ENCODE peak calls at places on chromosome 12, in seven cellular contexts. One of them, this sample, is unnamed. For H3K9me3, H3K4me1 and H3K36me3, the result is how much of the 10 kb centered on the place peaks cover.

GRCh38 chr12:47590771-47591368 is 115.0 kb downstream of the RPAP3 start:
- DNase-seq in aorta: no peak
- DNase-seq in tibial nerve: no peak
- DNase-seq in neuronal stem cell: no peak
- DNase-seq in spleen: no peak
- DNase-seq in lung: no peak
- DNase-seq in gastrocnemius medialis: no peak
- DNase-seq in this sample: no peak

GRCh38 chr12:59059401-59059935 is 139.2 kb upstream of the LRIG3 start:
- DNase-seq in tibial nerve: no peak
- DNase-seq in lung: no peak
- DNase-seq in aorta: no peak
- DNase-seq in spleen: no peak
- DNase-seq in gastrocnemius medialis: no peak
- DNase-seq in neuronal stem cell: peak
- DNase-seq in this sample: no peak

GRCh38 chr12:75784591-75784990 is 247.0 kb downstream of the PHLDA1 start:
- DNase-seq in lung: peak
- DNase-seq in spleen: no peak
- DNase-seq in gastrocnemius medialis: peak
- DNase-seq in neuronal stem cell: no peak
- DNase-seq in aorta: no peak
- DNase-seq in tibial nerve: no peak
- DNase-seq in this sample: no peak

GRCh38 chr12:120873231-120873630 is 30.9 kb downstream of the SPPL3 start:
- DNase-seq in gastrocnemius medialis: no peak
- DNase-seq in tibial nerve: no peak
- DNase-seq in spleen: no peak
- DNase-seq in neuronal stem cell: no peak
- DNase-seq in aorta: no peak
- DNase-seq in lung: no peak
- DNase-seq in this sample: no peak

GRCh38 chr12:39626033-39626814 is 6.6 kb upstream of the ABCD2 start:
- DNase-seq in gastrocnemius medialis: no peak
- DNase-seq in tibial nerve: no peak
- DNase-seq in neuronal stem cell: no peak
- DNase-seq in lung: no peak
- DNase-seq in aorta: no peak
- DNase-seq in spleen: peak
- DNase-seq in this sample: no peak

GRCh38 chr12:89384050-89384749 is 31.9 kb upstream of the DUSP6 start:
- DNase-seq in gastrocnemius medialis: peak
- DNase-seq in lung: peak
- DNase-seq in aorta: peak
- DNase-seq in spleen: no peak
- DNase-seq in tibial nerve: peak
- DNase-seq in neuronal stem cell: no peak
- DNase-seq in this sample: peak

GRCh38 chr12:65505321-65506121 is 227.0 kb downstream of the MSRB3 start:
- DNase-seq in lung: no peak
- DNase-seq in spleen: no peak
- DNase-seq in tibial nerve: no peak
- DNase-seq in aorta: no peak
- DNase-seq in neuronal stem cell: no peak
- DNase-seq in gastrocnemius medialis: no peak
- DNase-seq in this sample: no peak

GRCh38 chr12:47612953-47613352 is 92.9 kb downstream of the RPAP3 start:
- DNase-seq in tibial nerve: no peak
- DNase-seq in lung: no peak
- DNase-seq in aorta: no peak
- DNase-seq in gastrocnemius medialis: no peak
- DNase-seq in spleen: no peak
- DNase-seq in neuronal stem cell: no peak
- DNase-seq in this sample: no peak

GRCh38 chr12:106418970-106419369 is 61.4 kb downstream of the POLR3B start:
- DNase-seq in gastrocnemius medialis: no peak
- DNase-seq in aorta: no peak
- DNase-seq in tibial nerve: no peak
- DNase-seq in neuronal stem cell: no peak
- DNase-seq in lung: no peak
- DNase-seq in spleen: no peak
- DNase-seq in this sample: no peak

GRCh38 chr12:91804533-91804932 is 341.1 kb downstream of the BTG1 start:
- DNase-seq in lung: no peak
- DNase-seq in tibial nerve: no peak
- DNase-seq in gastrocnemius medialis: no peak
- DNase-seq in aorta: no peak
- DNase-seq in spleen: no peak
- DNase-seq in neuronal stem cell: no peak
- DNase-seq in this sample: no peak

GRCh38 chr12:80958162-80958561 is 20.4 kb upstream of the LIN7A start:
- DNase-seq in aorta: no peak
- DNase-seq in lung: no peak
- DNase-seq in tibial nerve: no peak
- DNase-seq in gastrocnemius medialis: no peak
- DNase-seq in spleen: no peak
- DNase-seq in neuronal stem cell: no peak
- DNase-seq in this sample: no peak

GRCh38 chr12:53644133-53644532 is 18.0 kb upstream of the ATF7 start:
- DNase-seq in neuronal stem cell: no peak
- DNase-seq in gastrocnemius medialis: no peak
- DNase-seq in lung: no peak
- DNase-seq in aorta: no peak
- DNase-seq in tibial nerve: no peak
- DNase-seq in spleen: no peak
- DNase-seq in this sample: no peak

GRCh38 chr12:53044052-53044581 is 5.7 kb upstream of the TNS2 start:
- DNase-seq in lung: no peak
- DNase-seq in gastrocnemius medialis: no peak
- DNase-seq in aorta: no peak
- DNase-seq in tibial nerve: peak
- DNase-seq in spleen: no peak
- DNase-seq in neuronal stem cell: no peak
- DNase-seq in this sample: no peak

GRCh38 chr12:41936333-41936732 is 208.3 kb downstream of the GXYLT1 start:
- DNase-seq in spleen: no peak
- DNase-seq in tibial nerve: no peak
- DNase-seq in lung: no peak
- DNase-seq in neuronal stem cell: no peak
- DNase-seq in aorta: no peak
- DNase-seq in gastrocnemius medialis: no peak
- DNase-seq in this sample: no peak

GRCh38 chr12:123050331-123050809 is 69.9 kb downstream of the ARL6IP4 start:
- DNase-seq in lung: no peak
- DNase-seq in gastrocnemius medialis: peak
- DNase-seq in spleen: no peak
- DNase-seq in neuronal stem cell: no peak
- DNase-seq in aorta: no peak
- DNase-seq in tibial nerve: no peak
- DNase-seq in this sample: peak

GRCh38 chr12:68933564-68933893 is 558 bp upstream of the CPM start:
- DNase-seq in neuronal stem cell: peak
- DNase-seq in aorta: no peak
- DNase-seq in gastrocnemius medialis: no peak
- DNase-seq in lung: no peak
- DNase-seq in spleen: no peak
- DNase-seq in tibial nerve: no peak
- DNase-seq in this sample: no peak

GRCh38 chr12:93135286-93136239 is 206.5 kb upstream of the EEA1 start:
- DNase-seq in aorta: no peak
- DNase-seq in spleen: no peak
- DNase-seq in neuronal stem cell: no peak
- DNase-seq in lung: no peak
- DNase-seq in tibial nerve: no peak
- DNase-seq in gastrocnemius medialis: no peak
- DNase-seq in this sample: no peak

GRCh38 chr12:24839268-24839791 is 109.6 kb downstream of the BCAT1 start:
- DNase-seq in gastrocnemius medialis: no peak
- DNase-seq in aorta: no peak
- DNase-seq in tibial nerve: no peak
- DNase-seq in spleen: no peak
- DNase-seq in neuronal stem cell: no peak
- DNase-seq in lung: no peak
- DNase-seq in this sample: peak

GRCh38 chr12:125202421-125202820 is 137.2 kb downstream of the AACS start:
- DNase-seq in gastrocnemius medialis: no peak
- DNase-seq in tibial nerve: no peak
- DNase-seq in spleen: no peak
- DNase-seq in neuronal stem cell: no peak
- DNase-seq in aorta: no peak
- DNase-seq in lung: no peak
- DNase-seq in this sample: no peak

GRCh38 chr12:133129368-133130037 is 571 bp downstream of the ZNF891 start:
- DNase-seq in tibial nerve: no peak
- DNase-seq in spleen: peak
- DNase-seq in neuronal stem cell: no peak
- DNase-seq in lung: no peak
- DNase-seq in aorta: no peak
- DNase-seq in gastrocnemius medialis: peak
- DNase-seq in this sample: no peak
- H3K9me3 ChIP-seq in tibial nerve: half or more
- H3K9me3 ChIP-seq in spleen: half or more
- H3K9me3 ChIP-seq in neuronal stem cell: half or more
- H3K9me3 ChIP-seq in lung: under half
- H3K9me3 ChIP-seq in aorta: under half
- H3K9me3 ChIP-seq in gastrocnemius medialis: half or more
- H3K9me3 ChIP-seq in this sample: under half

GRCh38 chr12:110885152-110885840 is 35.1 kb downstream of the MYL2 start:
- DNase-seq in neuronal stem cell: peak
- DNase-seq in lung: no peak
- DNase-seq in spleen: no peak
- DNase-seq in gastrocnemius medialis: no peak
- DNase-seq in tibial nerve: no peak
- DNase-seq in aorta: no peak
- DNase-seq in this sample: no peak
- H3K4me1 ChIP-seq in neuronal stem cell: under half
- H3K4me1 ChIP-seq in lung: under half
- H3K4me1 ChIP-seq in spleen: under half
- H3K4me1 ChIP-seq in gastrocnemius medialis: under half
- H3K4me1 ChIP-seq in tibial nerve: under half
- H3K4me1 ChIP-seq in aorta: under half
- H3K4me1 ChIP-seq in this sample: under half

DNA sequence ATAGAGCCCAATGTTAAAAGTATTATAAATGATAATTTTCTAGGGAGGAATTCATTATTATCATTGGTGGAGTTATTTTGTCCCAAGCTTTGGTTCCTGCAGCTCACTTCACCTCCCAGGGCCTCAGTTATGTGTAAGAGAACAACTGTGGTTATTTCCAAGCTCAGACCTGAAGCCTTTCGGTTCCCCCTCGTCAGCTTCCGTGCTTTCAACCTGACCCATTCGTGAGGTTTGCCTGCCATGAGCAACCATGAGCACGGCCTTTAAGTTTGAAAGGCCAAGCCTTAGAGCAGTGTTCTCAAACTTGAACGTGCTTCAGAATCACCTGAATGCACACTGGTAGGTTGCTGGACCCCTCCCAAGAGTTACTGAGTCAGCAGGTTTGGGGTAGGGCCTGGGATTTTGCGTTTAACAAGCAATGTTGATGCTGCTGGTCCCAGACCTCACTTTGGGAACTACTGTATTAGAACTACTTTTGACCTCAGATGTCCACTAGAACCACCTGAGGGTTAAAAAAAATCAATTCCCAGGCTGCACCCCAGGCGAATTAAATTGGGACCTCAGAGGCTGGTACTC is 133.0 kb upstream of the PRMT8 start:
- DNase-seq in neuronal stem cell: no peak
- DNase-seq in aorta: no peak
- DNase-seq in lung: no peak
- DNase-seq in tibial nerve: no peak
- DNase-seq in gastrocnemius medialis: no peak
- DNase-seq in spleen: no peak
- DNase-seq in this sample: no peak
- H3K36me3 ChIP-seq in neuronal stem cell: under half
- H3K36me3 ChIP-seq in aorta: under half
- H3K36me3 ChIP-seq in lung: under half
- H3K36me3 ChIP-seq in tibial nerve: under half
- H3K36me3 ChIP-seq in gastrocnemius medialis: under half
- H3K36me3 ChIP-seq in spleen: under half
- H3K36me3 ChIP-seq in this sample: under half

GRCh38 chr12:9805883-9806282 is 21.4 kb upstream of the KLRF1 start:
- DNase-seq in tibial nerve: no peak
- DNase-seq in lung: no peak
- DNase-seq in aorta: no peak
- DNase-seq in gastrocnemius medialis: no peak
- DNase-seq in neuronal stem cell: no peak
- DNase-seq in spleen: no peak
- DNase-seq in this sample: no peak
- H3K9me3 ChIP-seq in tibial nerve: under half
- H3K9me3 ChIP-seq in lung: under half
- H3K9me3 ChIP-seq in aorta: under half
- H3K9me3 ChIP-seq in gastrocnemius medialis: under half
- H3K9me3 ChIP-seq in neuronal stem cell: under half
- H3K9me3 ChIP-seq in spleen: under half
- H3K9me3 ChIP-seq in this sample: under half

DNA sequence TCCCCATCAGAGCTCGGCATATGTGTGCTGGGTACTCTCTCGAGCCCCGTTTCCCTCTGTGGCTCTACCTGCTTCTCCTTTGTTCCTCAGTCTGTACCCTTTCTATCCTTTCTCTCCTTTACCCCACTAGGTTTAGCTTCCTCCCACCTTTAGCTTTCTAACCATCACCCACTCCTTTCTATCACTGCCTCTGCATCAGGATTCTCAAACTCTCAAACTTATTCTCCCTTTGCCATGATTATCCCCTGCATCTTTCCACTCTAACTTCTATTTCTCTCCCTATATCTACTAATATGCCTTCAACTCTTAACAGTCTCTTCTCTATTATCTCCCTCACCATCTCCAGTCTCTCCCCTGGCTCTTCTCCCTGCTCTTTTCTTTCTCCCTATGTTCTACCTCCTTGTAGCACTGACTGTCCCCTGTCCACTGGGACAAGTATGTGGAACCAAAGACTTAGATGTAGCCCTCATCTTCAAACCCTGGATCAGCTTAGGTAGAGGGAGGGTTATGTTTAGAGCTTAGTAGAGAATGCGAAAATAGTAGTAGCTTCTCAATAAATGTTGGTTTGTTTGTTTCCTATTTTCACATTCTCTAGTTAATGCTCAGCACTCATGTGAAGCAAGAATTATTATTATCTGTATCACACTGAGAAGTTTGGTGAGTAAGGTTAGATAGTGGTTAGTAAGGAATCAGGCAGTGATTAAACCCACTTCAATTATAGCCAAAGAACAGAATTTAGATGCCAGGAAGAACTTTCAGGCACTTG is 3.4 kb downstream of the GDF11 start:
- DNase-seq in tibial nerve: no peak
- DNase-seq in spleen: no peak
- DNase-seq in gastrocnemius medialis: no peak
- DNase-seq in lung: no peak
- DNase-seq in aorta: no peak
- DNase-seq in neuronal stem cell: no peak
- DNase-seq in this sample: no peak
- H3K4me1 ChIP-seq in tibial nerve: under half
- H3K4me1 ChIP-seq in spleen: under half
- H3K4me1 ChIP-seq in gastrocnemius medialis: under half
- H3K4me1 ChIP-seq in lung: under half
- H3K4me1 ChIP-seq in aorta: under half
- H3K4me1 ChIP-seq in neuronal stem cell: under half
- H3K4me1 ChIP-seq in this sample: under half

GRCh38 chr12:113221181-113221996 is at the start of gene TPCN1:
- DNase-seq in lung: peak
- DNase-seq in gastrocnemius medialis: peak
- DNase-seq in neuronal stem cell: peak
- DNase-seq in aorta: peak
- DNase-seq in spleen: peak
- DNase-seq in tibial nerve: peak
- DNase-seq in this sample: peak
- H3K36me3 ChIP-seq in lung: under half
- H3K36me3 ChIP-seq in gastrocnemius medialis: under half
- H3K36me3 ChIP-seq in neuronal stem cell: under half
- H3K36me3 ChIP-seq in aorta: under half
- H3K36me3 ChIP-seq in spleen: under half
- H3K36me3 ChIP-seq in tibial nerve: under half
- H3K36me3 ChIP-seq in this sample: under half

This sample was measured in SJSA1.